ENCODE peak calls at places on chromosomes 1 and 21, in six cellular contexts. K is IMR-90, M is mesenchymal stem cell, I is H9, J is H1, A is neuronal stem cell. D is an unnamed sample.
A peak's percentile ranks its signal among the peaks of the same experiment; 100 is the strongest.

GRCh38 chr1:108692724-108693655 is 880 bp downstream of the PRPF38B start:
- DNase-seq in K (peak; percentile 78), M (peak; percentile 86), I (no peak), J (peak; percentile 67), A (no peak), D (peak; percentile 89)

GRCh38 chr1:166947398-166948043 is 27.8 kb downstream of the ILDR2 start:
- DNase-seq in K (peak; percentile 28), M (peak; percentile 69), I (peak; percentile 58), J (peak; percentile 65), A (peak; percentile 94), D (peak; percentile 64)

GRCh38 chr1:99207216-99207615 is 57.1 kb upstream of the PLPPR4 start:
- DNase-seq in K (no peak), M (no peak), I (no peak), J (no peak), A (no peak), D (no peak)

GRCh38 chr1:24151175-24151533 is 8.2 kb upstream of the IL22RA1 start:
- DNase-seq in K (no peak), M (no peak), I (peak; percentile 96), J (peak; percentile 66), A (peak; percentile 71), D (peak; percentile 98)

GRCh38 chr21:33736569-33736968 is 94.3 kb downstream of the ITSN1 start:
- DNase-seq in K (no peak), M (no peak), I (no peak), J (no peak), A (no peak), D (no peak)

GRCh38 chr1:221012087-221012486 is 132.8 kb downstream of the HLX start:
- DNase-seq in K (no peak), M (no peak), I (no peak), J (no peak), A (no peak), D (no peak)

GRCh38 chr1:156804026-156804425 is 12.6 kb downstream of the SH2D2A start:
- DNase-seq in K (no peak), M (no peak), I (no peak), J (no peak), A (no peak), D (no peak)

GRCh38 chr1:14841951-14842350 is 243.5 kb downstream of the KAZN start:
- DNase-seq in K (no peak), M (no peak), I (no peak), J (no peak), A (no peak), D (no peak)

GRCh38 chr1:226816585-226816984 is 53.8 kb upstream of the PSEN2 start:
- DNase-seq in K (peak; percentile 84), M (peak; percentile 82), I (no peak), J (no peak), A (no peak), D (peak; percentile 60)

GRCh38 chr1:87826639-87827345 is 498.1 kb downstream of the LMO4 start:
- DNase-seq in K (peak; percentile 90), M (peak; percentile 4), I (no peak), J (no peak), A (no peak), D (no peak)

GRCh38 chr1:156146006-156146748 is 7.2 kb upstream of the SEMA4A start:
- DNase-seq in K (peak; percentile 94), M (peak; percentile 92), I (no peak), J (no peak), A (peak; percentile 57), D (peak; percentile 87)

GRCh38 chr1:39700348-39700747 is 9.1 kb upstream of the HPCAL4 start:
- DNase-seq in K (no peak), M (no peak), I (no peak), J (no peak), A (no peak), D (no peak)

GRCh38 chr1:208233978-208234377 is 10.2 kb downstream of the PLXNA2 start:
- DNase-seq in K (no peak), M (no peak), I (no peak), J (no peak), A (no peak), D (no peak)

GRCh38 chr1:60872690-60873089 is 209.7 kb upstream of the NFIA start:
- DNase-seq in K (no peak), M (no peak), I (no peak), J (no peak), A (no peak), D (no peak)

GRCh38 chr1:233121947-233122559 is 171.6 kb downstream of the NTPCR start:
- DNase-seq in K (peak; percentile 70), M (no peak), I (no peak), J (no peak), A (no peak), D (no peak)

GRCh38 chr1:16430598-16430997 is 6.6 kb downstream of the SPATA21 start:
- DNase-seq in K (no peak), M (no peak), I (peak; percentile 69), J (no peak), A (no peak), D (peak; percentile 76)

GRCh38 chr21:37461494-37461893 is 94.9 kb downstream of the DYRK1A start:
- DNase-seq in K (peak; percentile 33), M (no peak), I (no peak), J (no peak), A (no peak), D (no peak)

GRCh38 chr1:172451002-172451443 is 7.2 kb upstream of the PIGC start:
- DNase-seq in K (peak; percentile 79), M (peak; percentile 41), I (no peak), J (no peak), A (no peak), D (no peak)

GRCh38 chr1:30718636-30719405 is 4.6 kb downstream of the MATN1 start:
- DNase-seq in K (peak; percentile 98), M (peak; percentile 98), I (peak; percentile 88), J (peak; percentile 97), A (no peak), D (peak; percentile 96)

GRCh38 chr1:209850342-209850979 is 22.7 kb downstream of the UTP25 start:
- DNase-seq in K (peak; percentile 45), M (peak; percentile 61), I (peak; percentile 68), J (peak; percentile 79), A (no peak), D (peak; percentile 64)

GRCh38 chr1:180917306-180918065 is 4.8 kb downstream of the KIAA1614 start:
- DNase-seq in K (peak; percentile 15), M (no peak), I (peak; percentile 56), J (no peak), A (no peak), D (peak; percentile 82)

GRCh38 chr21:38413958-38414506 is 84.2 kb downstream of the ERG start:
- DNase-seq in K (no peak), M (peak; percentile 17), I (no peak), J (no peak), A (no peak), D (peak; percentile 16)

GRCh38 chr1:17822741-17823426 is 67.8 kb downstream of the ACTL8 start:
- DNase-seq in K (no peak), M (no peak), I (peak; percentile 11), J (no peak), A (no peak), D (no peak)

GRCh38 chr1:183885142-183885735 is 80.3 kb downstream of the RGL1 start:
- DNase-seq in K (peak; percentile 44), M (peak; percentile 14), I (no peak), J (no peak), A (no peak), D (no peak)

GRCh38 chr1:34057751-34058150 is 107.3 kb downstream of the CSMD2 start:
- DNase-seq in K (no peak), M (no peak), I (no peak), J (no peak), A (no peak), D (no peak)

GRCh38 chr1:237042892-237043576 is 1.1 kb downstream of the RYR2 start:
- DNase-seq in K (no peak), M (peak; percentile 1), I (no peak), J (peak; percentile 66), A (peak; percentile 26), D (no peak)

GRCh38 chr1:107806902-107807301 is 158.1 kb downstream of the VAV3 start:
- DNase-seq in K (no peak), M (no peak), I (no peak), J (no peak), A (no peak), D (no peak)

GRCh38 chr1:201714542-201715276 is 114.2 kb upstream of the IPO9 start:
- DNase-seq in K (peak; percentile 100), M (peak; percentile 100), I (no peak), J (no peak), A (no peak), D (peak; percentile 95)

GRCh38 chr1:202247104-202247503 is 53.5 kb downstream of the LGR6 start:
- DNase-seq in K (no peak), M (no peak), I (peak; percentile 9), J (no peak), A (no peak), D (no peak)

DNA sequence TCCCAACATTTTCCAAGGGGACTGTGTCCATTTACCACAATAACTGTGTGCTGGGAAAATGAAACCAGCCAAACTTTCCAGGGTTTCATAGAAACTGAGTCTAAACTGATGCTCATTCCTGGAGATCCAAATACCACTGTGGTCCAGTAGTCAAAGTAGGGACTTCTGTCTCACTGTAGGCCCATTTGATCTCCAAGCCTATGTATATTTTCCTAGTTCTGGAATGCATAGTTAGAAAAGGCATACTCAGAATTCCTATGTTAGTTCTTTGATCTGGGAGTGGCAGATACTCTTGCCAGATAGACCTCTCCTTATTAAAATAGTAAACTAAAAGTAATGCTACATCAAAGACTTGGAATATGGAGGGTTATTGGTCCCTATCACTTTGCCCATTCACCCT is 10.5 kb upstream of the SGIP1 start:
- DNase-seq in K (no peak), M (no peak), I (no peak), J (no peak), A (no peak), D (no peak)
- H2BK15ac ChIP-seq in K (peak overlapping the region; percentile 57), M (no peak overlapping the region), I (no peak overlapping the region), J (no peak overlapping the region), A (no peak overlapping the region), D (no peak overlapping the region)

GRCh38 chr1:6471969-6472368 is 6.0 kb upstream of the TNFRSF25 start:
- DNase-seq in K (no peak), M (no peak), I (no peak), J (no peak), A (no peak), D (no peak)
- H2BK15ac ChIP-seq in K (no peak overlapping the region), M (no peak overlapping the region), I (no peak overlapping the region), J (peak overlapping the region; percentile 61), A (no peak overlapping the region), D (no peak overlapping the region)

DNA sequence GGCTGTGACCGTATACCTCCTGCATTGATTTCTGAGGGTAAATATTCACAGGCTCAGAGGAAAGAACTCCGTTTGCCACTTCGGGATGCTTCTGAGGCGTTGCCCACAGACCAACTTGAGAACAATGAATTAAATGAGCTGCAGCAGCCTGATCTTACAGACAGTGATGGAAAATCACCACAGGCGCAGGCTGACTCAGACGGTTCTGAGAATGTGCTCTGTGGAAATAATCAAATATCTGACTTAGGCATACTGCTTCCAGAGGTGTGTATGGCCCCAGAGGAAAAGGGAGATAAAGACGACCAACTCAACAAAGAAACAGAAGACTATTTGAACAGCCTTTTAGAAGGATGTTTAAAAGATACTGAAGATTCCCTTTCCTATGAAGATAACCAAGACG is 76.7 kb upstream of the SCCPDH start:
- DNase-seq in K (peak; percentile 60), M (peak; percentile 52), I (no peak), J (no peak), A (no peak), D (peak; percentile 14)
- H2BK15ac ChIP-seq in K (no peak overlapping the region), M (no peak overlapping the region), I (no peak overlapping the region), J (no peak overlapping the region), A (no peak overlapping the region), D (no peak overlapping the region)

GRCh38 chr1:73161418-73161817 is 879.1 kb upstream of the NEGR1 start:
- DNase-seq in K (no peak), M (no peak), I (no peak), J (no peak), A (no peak), D (no peak)
- H2BK15ac ChIP-seq in K (no peak overlapping the region), M (no peak overlapping the region), I (no peak overlapping the region), J (no peak overlapping the region), A (no peak overlapping the region), D (no peak overlapping the region)

GRCh38 chr1:11680270-11681070 is 478 bp downstream of the MAD2L2 start:
- DNase-seq in K (peak; percentile 22), M (peak; percentile 60), I (no peak), J (no peak), A (no peak), D (peak; percentile 55)
- H2BK15ac ChIP-seq in K (no peak overlapping the region), M (peak overlapping the region; percentile 75), I (no peak overlapping the region), J (no peak overlapping the region), A (peak overlapping the region; percentile 60), D (no peak overlapping the region)

D was measured in mesendoderm.